ENCODE peak calls at places on chromosome 18, in five cellular contexts. D is IMR-90, M is sigmoid colon, U is lower lobe of right lung, V is heart left ventricle. K is an unnamed sample.

GRCh38 chr18:54209471-54210180 is 14.8 kb downstream of the MBD2 start:
- DNase-seq in V (no peak), U (no peak), D (peak; percentile 15), M (no peak), K (no peak)

GRCh38 chr18:31077883-31078282 is 24.3 kb downstream of the DSC2 start:
- DNase-seq in D (no peak), M (no peak), V (no peak), U (no peak), K (no peak)

GRCh38 chr18:72762505-72763122 is 105.2 kb downstream of the NETO1 start:
- DNase-seq in M (no peak), U (no peak), V (no peak), D (peak; percentile 69), K (no peak)

GRCh38 chr18:11324956-11325873 is 175.8 kb upstream of the PIEZO2 start:
- DNase-seq in M (no peak), V (no peak), D (peak; percentile 85), U (no peak), K (no peak)

GRCh38 chr18:55502346-55502710 is 85.7 kb downstream of the TCF4 start:
- DNase-seq in V (no peak), M (no peak), U (no peak), D (no peak), K (no peak)

GRCh38 chr18:54742654-54743053 is 85.6 kb upstream of the RAB27B start:
- DNase-seq in M (peak; percentile 80), V (peak; percentile 75), D (peak; percentile 99), U (no peak), K (peak; percentile 79)

GRCh38 chr18:12403601-12404506 is 3.9 kb upstream of the PRELID3A start:
- DNase-seq in M (no peak), U (no peak), D (peak; percentile 91), V (no peak), K (no peak)

GRCh38 chr18:1252534-1252933 is 347.9 kb downstream of the ADCYAP1 start:
- DNase-seq in M (no peak), V (no peak), D (no peak), U (no peak), K (no peak)

GRCh38 chr18:61322265-61322873 is 10.9 kb upstream of the CDH20 start:
- DNase-seq in D (peak; percentile 33), V (peak; percentile 37), U (no peak), M (no peak), K (no peak)

GRCh38 chr18:23057096-23057495 is 78.2 kb upstream of the CABLES1 start:
- DNase-seq in D (no peak), V (no peak), U (no peak), M (no peak), K (no peak)

GRCh38 chr18:70490008-70490933 is 201.4 kb downstream of the SOCS6 start:
- DNase-seq in V (no peak), M (no peak), D (peak; percentile 57), U (no peak), K (no peak)

GRCh38 chr18:36471393-36471792 is 173.9 kb downstream of the FHOD3 start:
- DNase-seq in V (no peak), D (no peak), U (no peak), M (no peak), K (no peak)

GRCh38 chr18:58135806-58136331 is 91.8 kb downstream of the NEDD4L start:
- DNase-seq in M (no peak), V (peak; percentile 33), D (peak; percentile 74), U (no peak), K (peak; percentile 68)

GRCh38 chr18:56173542-56174220 is 464.7 kb downstream of the TXNL1 start:
- DNase-seq in D (peak; percentile 40), V (no peak), U (no peak), M (no peak), K (no peak)

GRCh38 chr18:12990662-12990976 is 543 bp upstream of the CEP192 start:
- DNase-seq in U (no peak), V (no peak), D (no peak), M (no peak), K (no peak)

GRCh38 chr18:78753240-78753639 is 226.4 kb upstream of the SALL3 start:
- DNase-seq in V (no peak), M (no peak), D (no peak), U (no peak), K (no peak)

GRCh38 chr18:41043876-41044275 is 911.2 kb upstream of the PIK3C3 start:
- DNase-seq in D (no peak), U (no peak), V (no peak), M (no peak), K (no peak)

GRCh38 chr18:42274488-42275137 is 319.6 kb downstream of the PIK3C3 start:
- DNase-seq in U (no peak), D (peak; percentile 10), V (no peak), M (no peak), K (no peak)

GRCh38 chr18:50663626-50664441 is 103.9 kb downstream of the MAPK4 start:
- DNase-seq in D (no peak), U (no peak), M (no peak), V (no peak), K (no peak)

GRCh38 chr18:36697905-36698304 is 130.9 kb downstream of the TPGS2 start:
- DNase-seq in M (no peak), D (peak; percentile 94), V (no peak), U (no peak), K (no peak)

GRCh38 chr18:45571714-45572113 is 43.6 kb upstream of the SLC14A2 start:
- DNase-seq in D (no peak), M (no peak), V (no peak), U (no peak), K (no peak)

GRCh38 chr18:54787616-54788015 is 40.7 kb upstream of the RAB27B start:
- DNase-seq in M (no peak), D (peak; percentile 17), V (no peak), U (no peak), K (no peak)

GRCh38 chr18:40121001-40121400 is 1834.0 kb upstream of the PIK3C3 start:
- DNase-seq in M (no peak), U (no peak), V (no peak), D (no peak), K (no peak)

GRCh38 chr18:46346896-46347630 is 242.9 kb downstream of the HAUS1 start:
- DNase-seq in V (no peak), D (no peak), U (no peak), M (peak; percentile 54), K (no peak)

GRCh38 chr18:70493461-70493860 is 204.6 kb downstream of the SOCS6 start:
- DNase-seq in D (no peak), U (no peak), V (no peak), M (no peak), K (no peak)

GRCh38 chr18:46320928-46321855 is 217.0 kb downstream of the HAUS1 start:
- DNase-seq in U (no peak), D (peak; percentile 55), M (no peak), V (no peak), K (no peak)

GRCh38 chr18:45521777-45522176 is 93.5 kb upstream of the SLC14A2 start:
- DNase-seq in V (no peak), M (no peak), D (peak; percentile 22), U (no peak), K (peak; percentile 67)

GRCh38 chr18:57859314-57859713 is 56.2 kb upstream of the ATP8B1 start:
- DNase-seq in V (no peak), M (no peak), U (no peak), D (no peak), K (no peak)

GRCh38 chr18:26309283-26309682 is 83.0 kb downstream of the TAF4B start:
- DNase-seq in D (peak; percentile 60), M (no peak), V (no peak), U (no peak), K (no peak)

GRCh38 chr18:44855681-44856080 is 175.0 kb downstream of the SETBP1 start:
- DNase-seq in M (no peak), U (no peak), D (no peak), V (no peak), K (no peak)

DNA sequence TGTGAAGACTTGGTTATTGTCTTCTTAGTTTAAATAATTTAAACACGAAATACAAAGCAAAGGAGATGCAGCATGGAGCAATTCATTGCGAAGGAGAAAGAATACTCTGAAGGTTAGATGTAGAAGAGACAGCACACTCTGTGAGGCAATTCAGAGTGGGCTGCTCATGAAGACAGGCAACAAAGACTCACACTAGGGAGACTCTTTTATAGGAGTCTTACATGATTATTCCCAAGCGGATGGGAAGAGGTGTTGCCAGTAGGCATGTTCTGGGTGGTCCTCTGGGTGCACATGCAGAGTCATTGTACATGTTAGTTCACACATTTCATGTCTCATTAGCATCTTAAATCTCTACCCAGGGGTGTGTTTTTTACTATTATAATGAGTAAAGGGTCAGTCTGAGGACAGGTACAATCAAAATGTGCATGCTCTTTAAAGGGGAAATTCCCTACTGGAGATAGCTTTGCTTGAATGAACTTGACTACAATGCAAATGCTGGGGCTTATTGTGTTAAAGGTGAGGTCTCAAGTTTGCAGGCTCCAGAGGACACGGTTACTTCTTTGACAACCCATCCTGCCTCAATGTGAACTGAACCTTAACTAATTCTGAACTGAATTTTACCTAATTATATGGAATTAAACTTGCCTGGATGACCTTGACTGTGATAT is 275.5 kb downstream of the CDH19 start:
- DNase-seq in M (no peak), V (no peak), D (no peak), U (no peak), K (no peak)
- H3K4me1 ChIP-seq in M (no peaks in the 10 kb centered on the region), V (no peaks in the 10 kb centered on the region), D (no peaks in the 10 kb centered on the region), U (no peaks in the 10 kb centered on the region), K (no peaks in the 10 kb centered on the region)

DNA sequence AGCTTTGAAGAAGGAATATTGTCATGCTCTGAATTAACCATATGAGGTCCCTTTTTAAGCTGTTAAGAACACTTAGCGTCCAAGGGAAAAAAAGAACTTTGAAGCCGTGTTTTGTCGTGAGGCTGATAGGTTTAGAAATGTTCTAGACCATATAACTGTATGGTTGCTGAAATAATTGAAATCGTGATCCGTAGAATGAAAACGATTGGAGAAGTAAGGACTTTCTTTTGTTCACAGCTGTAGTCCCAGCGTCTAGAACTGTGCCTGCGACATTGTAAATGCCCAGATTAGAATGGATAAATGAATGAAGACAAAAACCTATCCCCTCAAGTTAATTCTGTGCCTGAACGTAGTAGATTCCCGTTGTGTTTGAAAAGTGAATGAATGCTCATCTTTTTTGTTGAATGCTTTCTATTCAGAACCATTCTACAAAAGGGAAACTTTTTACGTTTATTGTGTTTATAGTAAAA is 1.6 kb downstream of the SMCHD1 start:
- DNase-seq in U (no peak), V (no peak), M (no peak), D (no peak), K (no peak)
- H3K36me3 ChIP-seq in U (no peaks in the 10 kb centered on the region), V (no peaks in the 10 kb centered on the region), M (no peaks in the 10 kb centered on the region), D (no peaks in the 10 kb centered on the region), K (no peaks in the 10 kb centered on the region)

DNA sequence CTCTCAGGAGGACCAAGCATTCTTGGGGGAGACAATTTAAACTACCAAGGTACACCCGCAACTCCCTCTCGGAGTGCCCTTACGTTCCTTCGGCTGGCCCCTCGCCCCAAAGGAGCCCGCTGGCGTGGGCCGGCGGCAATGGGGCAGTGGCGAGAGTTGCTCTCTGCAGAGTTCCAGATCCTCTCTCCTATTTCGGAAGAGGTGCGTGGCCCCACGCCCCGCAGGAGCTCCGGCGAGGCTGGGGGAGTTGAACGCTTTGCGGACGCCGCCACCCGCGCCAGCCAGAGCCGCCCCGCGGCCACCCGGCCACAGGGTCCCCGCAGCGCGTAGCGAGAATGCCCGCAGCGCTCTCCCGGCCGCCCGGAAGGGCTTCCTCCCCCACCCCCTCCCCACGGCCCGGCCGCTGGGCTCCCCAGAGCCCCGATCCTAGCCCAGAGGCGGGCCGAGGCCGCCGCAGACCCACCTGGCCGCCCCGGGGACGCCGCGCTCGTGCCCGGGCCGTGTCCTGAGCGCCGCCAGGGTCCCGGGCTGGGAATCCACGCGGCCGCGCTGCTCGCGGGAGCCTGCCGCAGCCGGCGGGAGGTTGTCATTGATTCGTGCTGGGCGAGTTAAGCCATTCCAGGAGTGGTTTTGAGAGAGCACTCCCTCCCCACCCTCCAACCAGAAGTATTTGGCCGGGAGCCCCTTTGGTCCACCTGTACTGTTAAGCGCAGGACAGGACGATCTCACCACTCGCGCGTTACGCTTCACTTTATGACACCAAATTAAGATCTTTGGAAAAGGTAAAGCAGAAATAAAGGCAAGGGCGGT is 206.3 kb upstream of the SMAD2 start:
- DNase-seq in D (no peak), M (no peak), V (no peak), U (peak; percentile 62), K (no peak)
- H3K27me3 ChIP-seq in D (peaks cover 53% of the 10 kb centered on the region), M (peaks cover 36% of the 10 kb centered on the region), V (peaks cover 12% of the 10 kb centered on the region), U (peaks cover 14% of the 10 kb centered on the region), K (no peaks in the 10 kb centered on the region)

GRCh38 chr18:5295231-5295920 is at the start of gene ZBTB14:
- DNase-seq in U (peak; percentile 83), V (peak; percentile 77), M (peak; percentile 79), D (peak; percentile 54), K (no peak)
- H3K4me1 ChIP-seq in U (peaks cover 12% of the 10 kb centered on the region), V (no peaks in the 10 kb centered on the region), M (peaks cover 17% of the 10 kb centered on the region), D (peaks cover 3% of the 10 kb centered on the region), K (peaks cover 13% of the 10 kb centered on the region)